ENCODE peak calls at places on chromosomes 7 and 10, in four cellular contexts. T is Caco-2, N is adipocyte, G is astrocyte. K is an unnamed sample.
A peak's percentile ranks its signal among the peaks of the same experiment; 100 is the strongest.

GRCh38 chr7:95840953-95841950 is 68.9 kb downstream of the DYNC1I1 start:
- DNase-seq in G (no peak), N (no peak), T (peak; percentile 26), K (no peak)

GRCh38 chr7:131557521-131558385 is 1.3 kb upstream of the PODXL start:
- DNase-seq in N (peak; percentile 44), T (peak; percentile 51), G (no peak), K (peak; percentile 27)

GRCh38 chr10:43227911-43228782 is 38.7 kb downstream of the RASGEF1A start:
- DNase-seq in T (no peak), G (no peak), N (no peak), K (no peak)

GRCh38 chr7:133040178-133040577 is 41.7 kb downstream of the CHCHD3 start:
- DNase-seq in G (no peak), T (no peak), N (no peak), K (no peak)

GRCh38 chr10:81876253-81876731 is 1.3 kb downstream of the NRG3 start:
- DNase-seq in N (no peak), T (no peak), G (no peak), K (no peak)

GRCh38 chr10:43231523-43232078 is 35.3 kb downstream of the RASGEF1A start:
- DNase-seq in G (no peak), N (no peak), T (no peak), K (no peak)

GRCh38 chr7:31100445-31100844 is 48.3 kb downstream of the ADCYAP1R1 start:
- DNase-seq in G (peak; percentile 37), N (peak; percentile 3), T (no peak), K (no peak)

GRCh38 chr7:47677664-47678063 is 95.8 kb upstream of the TNS3 start:
- DNase-seq in G (no peak), N (no peak), T (no peak), K (no peak)

GRCh38 chr7:25259487-25260243 is 31.4 kb upstream of the NPVF start:
- DNase-seq in T (peak; percentile 72), G (peak; percentile 44), N (peak; percentile 82), K (peak; percentile 88)

GRCh38 chr7:143120696-143121405 is 11.0 kb upstream of the PIP start:
- DNase-seq in G (no peak), N (peak; percentile 42), T (no peak), K (no peak)

GRCh38 chr10:86341361-86341811 is 25.2 kb downstream of the GRID1 start:
- DNase-seq in N (peak; percentile 41), T (no peak), G (no peak), K (no peak)

GRCh38 chr7:73703985-73704639 is 15.4 kb downstream of the STX1A start:
- DNase-seq in G (no peak), T (no peak), N (no peak), K (peak; percentile 79)

GRCh38 chr7:154857728-154858681 is 144.9 kb downstream of the PAXIP1 start:
- DNase-seq in G (no peak), N (no peak), T (no peak), K (no peak)

GRCh38 chr7:27547401-27547800 is 115.3 kb downstream of the HIBADH start:
- DNase-seq in T (peak; percentile 13), N (peak; percentile 53), G (peak; percentile 64), K (no peak)

GRCh38 chr10:22634093-22634492 is 80.3 kb downstream of the PIP4K2A start:
- DNase-seq in G (no peak), N (no peak), T (no peak), K (peak; percentile 56)

GRCh38 chr7:28855538-28856217 is 102.5 kb downstream of the TRIL start:
- DNase-seq in T (no peak), N (peak; percentile 80), G (peak; percentile 98), K (peak; percentile 1)

GRCh38 chr10:78687616-78688015 is 381.1 kb upstream of the ZMIZ1 start:
- DNase-seq in T (no peak), G (no peak), N (peak; percentile 19), K (no peak)

GRCh38 chr10:33332183-33333031 is 2.1 kb downstream of the NRP1 start:
- DNase-seq in G (peak; percentile 31), N (peak; percentile 85), T (peak; percentile 25), K (peak; percentile 34)

GRCh38 chr7:148702876-148703670 is 4.4 kb downstream of the CUL1 start:
- DNase-seq in N (no peak), T (no peak), G (no peak), K (no peak)

GRCh38 chr7:118006979-118007378 is 133.7 kb upstream of the CTTNBP2 start:
- DNase-seq in N (no peak), G (peak; percentile 4), T (no peak), K (no peak)

GRCh38 chr10:70602665-70603438 is at the start of gene PRF1:
- DNase-seq in G (no peak), T (no peak), N (no peak), K (peak; percentile 69)

GRCh38 chr7:124462249-124462648 is 303.3 kb downstream of the GPR37 start:
- DNase-seq in N (no peak), T (no peak), G (peak; percentile 70), K (no peak)

GRCh38 chr7:116501425-116502167 is 2.1 kb downstream of the CAV2 start:
- DNase-seq in T (no peak), G (peak; percentile 64), N (no peak), K (peak; percentile 72)

GRCh38 chr10:97120370-97120769 is 65.4 kb downstream of the SLIT1 start:
- DNase-seq in N (no peak), G (no peak), T (no peak), K (no peak)

GRCh38 chr7:159032753-159033472 is 111.8 kb downstream of the VIPR2 start:
- DNase-seq in T (no peak), N (no peak), G (no peak), K (no peak)

GRCh38 chr7:147775564-147775963 is 815.0 kb upstream of the C7orf33 start:
- DNase-seq in G (no peak), T (no peak), N (peak; percentile 22), K (no peak)

GRCh38 chr7:134078991-134079390 is 48.1 kb upstream of the LRGUK start:
- DNase-seq in N (no peak), T (no peak), G (no peak), K (no peak)

GRCh38 chr10:34526758-34527730 is 288.1 kb downstream of the PARD3 start:
- DNase-seq in T (peak; percentile 20), G (peak; percentile 99), N (peak; percentile 92), K (no peak)

GRCh38 chr7:1750541-1751021 is 80.5 kb downstream of the ELFN1 start:
- DNase-seq in N (no peak), G (no peak), T (no peak), K (no peak)
- H3K4me1 ChIP-seq in N (peaks cover 3% of the 10 kb centered on the region), G (peaks cover 5% of the 10 kb centered on the region), T (no peaks in the 10 kb centered on the region), K (no peaks in the 10 kb centered on the region)

DNA sequence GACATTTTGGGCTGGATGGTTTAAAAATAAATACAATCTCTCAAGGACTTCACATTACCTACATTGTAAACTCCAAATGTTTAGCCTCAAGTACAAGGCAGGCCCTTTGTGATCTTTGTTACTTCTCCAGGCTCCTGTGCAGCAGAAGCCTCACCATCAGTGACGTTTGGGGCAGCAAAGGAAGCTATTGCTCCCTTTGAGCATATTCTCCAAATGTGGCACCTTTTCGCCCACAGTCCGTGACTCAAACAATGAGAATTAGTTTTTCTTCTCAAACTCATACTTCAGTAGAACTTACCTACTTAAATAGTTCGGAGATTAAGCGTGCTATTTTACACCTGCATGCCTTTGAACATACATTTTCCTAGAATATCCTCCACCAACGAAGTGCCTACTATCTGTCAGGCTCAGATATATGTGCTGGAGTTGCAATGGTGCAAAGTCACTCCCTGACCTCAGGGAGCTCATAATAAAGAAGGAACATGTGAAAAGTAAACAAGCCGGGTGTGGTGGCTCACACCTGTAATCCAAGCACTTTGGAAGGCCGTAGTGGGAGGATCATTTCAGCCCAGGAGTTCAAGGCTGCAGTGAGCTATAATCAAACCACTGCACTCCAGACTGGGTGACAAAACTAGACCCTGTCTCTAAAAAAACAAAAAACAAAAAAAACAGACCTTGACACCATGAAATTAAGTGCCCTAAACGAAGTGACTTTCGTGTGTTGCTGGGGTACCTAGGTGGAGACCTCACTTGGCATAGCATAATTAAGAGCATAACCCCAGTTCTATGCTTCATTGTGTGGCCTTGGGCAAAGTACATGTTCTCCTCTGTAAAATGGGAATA is 1.2 kb upstream of the ABCF2 start:
- DNase-seq in T (no peak), N (no peak), G (no peak), K (peak; percentile 75)
- H3K4me3 ChIP-seq in T (peak overlapping the region; percentile 81), N (peak overlapping the region; percentile 88), G (peak overlapping the region; percentile 89), K (peak overlapping the region; percentile 63)

DNA sequence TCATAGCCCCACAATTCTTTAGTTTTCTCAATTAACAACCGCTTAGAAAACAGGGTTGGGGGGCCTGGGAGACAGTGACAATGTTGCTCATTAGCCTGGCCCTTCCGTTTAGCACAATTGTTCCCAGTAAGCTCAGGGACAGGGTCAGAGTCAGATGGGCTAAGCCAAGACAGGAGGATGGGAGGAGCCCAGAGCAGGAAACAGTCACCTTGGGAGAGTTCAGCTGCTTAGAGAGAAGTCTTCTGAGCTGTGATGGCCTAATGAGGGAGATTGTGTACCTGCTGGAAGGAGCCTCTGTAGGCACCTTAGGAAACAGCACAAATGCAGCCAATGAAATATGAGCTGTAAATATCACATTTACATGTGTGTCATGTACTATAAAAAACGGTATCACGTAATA is 35.9 kb downstream of the SVOPL start:
- DNase-seq in T (no peak), N (no peak), G (no peak), K (peak; percentile 17)
- H3K27me3 ChIP-seq in T (no peaks in the 10 kb centered on the region), N (peaks cover 26% of the 10 kb centered on the region), G (peaks cover 7% of the 10 kb centered on the region), K (no peaks in the 10 kb centered on the region)

GRCh38 chr10:2978111-2978510 is 89.2 kb upstream of the PFKP start:
- DNase-seq in N (peak; percentile 81), T (peak; percentile 50), G (peak; percentile 57), K (peak; percentile 39)
- H3K4me1 ChIP-seq in N (peaks cover 15% of the 10 kb centered on the region), T (no peaks in the 10 kb centered on the region), G (peaks cover 26% of the 10 kb centered on the region), K (no peaks in the 10 kb centered on the region)

GRCh38 chr7:2218444-2218785 is 14.3 kb downstream of the MAD1L1 start:
- DNase-seq in G (no peak), N (no peak), T (no peak), K (no peak)
- H3K4me3 ChIP-seq in G (no peak overlapping the region), N (no peak overlapping the region), T (no peak overlapping the region), K (no peak overlapping the region)

GRCh38 chr10:103576076-103576471 is 82.6 kb downstream of the NEURL1 start:
- DNase-seq in N (no peak), T (no peak), G (no peak), K (no peak)

GRCh38 chr10:103576862-103577261 is 83.4 kb downstream of the NEURL1 start:
- DNase-seq in T (peak; percentile 56), G (no peak), N (no peak), K (no peak)

GRCh38 chr10:103574116-103575061 is 80.9 kb downstream of the NEURL1 start:
- DNase-seq in T (no peak), N (no peak), G (no peak), K (no peak)

GRCh38 chr10:103572597-103573321 is 79.3 kb downstream of the NEURL1 start:
- DNase-seq in T (no peak), N (no peak), G (no peak), K (no peak)

GRCh38 chr10:103575416-103576075 is 82.0 kb downstream of the NEURL1 start:
- DNase-seq in G (no peak), N (no peak), T (no peak), K (no peak)
- H3K27me3 ChIP-seq in G (peaks cover 65% of the 10 kb centered on the region), N (peaks cover 68% of the 10 kb centered on the region), T (no peaks in the 10 kb centered on the region), K (no peaks in the 10 kb centered on the region)

GRCh38 chr10:69571618-69572158 is 1.5 kb downstream of the NEUROG3 start:
- DNase-seq in N (no peak), T (no peak), G (no peak), K (no peak)
- H3K4me1 ChIP-seq in N (no peaks in the 10 kb centered on the region), T (peaks cover 12% of the 10 kb centered on the region), G (no peaks in the 10 kb centered on the region), K (no peaks in the 10 kb centered on the region)

K was measured in small intestine.